ENCODE peak calls at places on chromosomes 11 and 22, in eight cellular contexts. C is prostate gland, Z is thoracic aorta, B is left ventricle myocardium inferior, S is gastrocnemius medialis, D is PC-3, L is foreskin keratinocyte, A is psoas muscle. K is an unnamed sample.

GRCh38 chr11:70500076-70500847 is 101.9 kb downstream of the CTTN start:
- DNase-seq in A (peak; percentile 38), S (no peak), B (peak; percentile 10), D (no peak), Z (no peak), L (no peak), C (no peak), K (no peak)

GRCh38 chr11:10113852-10114251 is 180.2 kb downstream of the SBF2 start:
- DNase-seq in D (no peak), L (no peak), A (no peak), Z (no peak), C (no peak), S (no peak), B (no peak), K (no peak)

GRCh38 chr11:15577519-15577918 is 462.8 kb downstream of the INSC start:
- DNase-seq in L (no peak), S (no peak), A (no peak), B (no peak), C (no peak), Z (no peak), D (no peak), K (no peak)

GRCh38 chr11:60937811-60938210 is 13.6 kb downstream of the TMEM132A start:
- DNase-seq in D (no peak), C (no peak), L (no peak), S (no peak), B (no peak), A (no peak), Z (no peak), K (no peak)

GRCh38 chr22:46991666-46992065 is 229.2 kb downstream of the TBC1D22A start:
- DNase-seq in S (no peak), C (no peak), B (no peak), Z (no peak), A (no peak), D (no peak), L (no peak), K (no peak)

GRCh38 chr11:121929581-121929980 is 186.4 kb downstream of the BLID start:
- DNase-seq in D (peak; percentile 27), B (peak; percentile 28), C (no peak), L (no peak), Z (no peak), A (peak; percentile 52), S (no peak), K (peak; percentile 16)

GRCh38 chr11:57368106-57368826 is 12.7 kb downstream of the PRG3 start:
- DNase-seq in C (no peak), L (peak; percentile 58), A (no peak), B (no peak), Z (no peak), S (no peak), D (peak; percentile 23), K (no peak)

GRCh38 chr11:69949327-69949726 is 128.8 kb upstream of the ANO1 start:
- DNase-seq in L (peak; percentile 82), B (peak; percentile 15), Z (peak; percentile 51), S (no peak), A (peak; percentile 41), D (peak; percentile 99), C (no peak), K (no peak)

GRCh38 chr11:26027887-26028286 is 304.0 kb upstream of the ANO3 start:
- DNase-seq in B (no peak), A (no peak), D (no peak), Z (no peak), C (no peak), S (no peak), L (no peak), K (no peak)

GRCh38 chr11:26741036-26741435 is 19.2 kb upstream of the SLC5A12 start:
- DNase-seq in S (no peak), D (no peak), A (no peak), Z (no peak), B (no peak), L (peak; percentile 37), C (no peak), K (no peak)

GRCh38 chr22:30250713-30251267 is 4.2 kb upstream of the LIF start:
- DNase-seq in A (no peak), L (no peak), D (peak; percentile 78), B (no peak), C (no peak), Z (no peak), S (no peak), K (no peak)

GRCh38 chr11:12472401-12473065 is 95.2 kb downstream of the PARVA start:
- DNase-seq in Z (no peak), L (no peak), S (no peak), D (no peak), C (no peak), B (no peak), A (no peak), K (no peak)

GRCh38 chr22:45880091-45880651 is 96.8 kb downstream of the WNT7B start:
- DNase-seq in S (no peak), D (no peak), L (no peak), B (no peak), Z (no peak), A (peak; percentile 23), C (no peak), K (no peak)

GRCh38 chr11:67282876-67283371 is 6.2 kb upstream of the ANKRD13D start:
- DNase-seq in C (no peak), Z (no peak), A (peak; percentile 52), D (no peak), B (peak; percentile 12), L (no peak), S (no peak), K (no peak)
- H3K27ac ChIP-seq in C (no peak overlapping the region), Z (no peak overlapping the region), A (no peak overlapping the region), D (no peak overlapping the region), B (peak overlapping the region; percentile 67), L (no peak overlapping the region), S (no peak overlapping the region), K (no peak overlapping the region)

GRCh38 chr11:35082322-35083180 is 56.4 kb upstream of the CD44 start:
- DNase-seq in C (no peak), L (peak; percentile 92), D (peak; percentile 80), B (peak; percentile 45), S (peak; percentile 27), Z (no peak), A (peak; percentile 60), K (peak; percentile 66)
- H3K4me1 ChIP-seq in C (no peaks in the 10 kb centered on the region), L (peaks cover 34% of the 10 kb centered on the region), D (peaks cover 48% of the 10 kb centered on the region), B (peaks cover 50% of the 10 kb centered on the region), S (peaks cover 18% of the 10 kb centered on the region), Z (peaks cover 59% of the 10 kb centered on the region), A (peaks cover 18% of the 10 kb centered on the region), K (peaks cover 11% of the 10 kb centered on the region)

GRCh38 chr11:75574698-75575265 is 12.7 kb downstream of the SERPINH1 start:
- DNase-seq in L (no peak), Z (no peak), D (no peak), S (no peak), B (no peak), C (no peak), A (no peak), K (no peak)
- TF ChIP-seq CTCF in L (peak; percentile 34), Z (peak; percentile 17), D (peak; percentile 24), S (no peak), B (peak; percentile 33), C (no peak), A (no peak), K (no peak)

GRCh38 chr11:108048269-108048668 is 39.6 kb downstream of the CUL5 start:
- DNase-seq in C (no peak), L (no peak), Z (no peak), B (no peak), D (no peak), A (no peak), S (no peak), K (no peak)
- H3K27ac ChIP-seq in C (no peak overlapping the region), L (no peak overlapping the region), Z (no peak overlapping the region), B (no peak overlapping the region), D (no peak overlapping the region), A (no peak overlapping the region), S (no peak overlapping the region), K (no peak overlapping the region)

DNA sequence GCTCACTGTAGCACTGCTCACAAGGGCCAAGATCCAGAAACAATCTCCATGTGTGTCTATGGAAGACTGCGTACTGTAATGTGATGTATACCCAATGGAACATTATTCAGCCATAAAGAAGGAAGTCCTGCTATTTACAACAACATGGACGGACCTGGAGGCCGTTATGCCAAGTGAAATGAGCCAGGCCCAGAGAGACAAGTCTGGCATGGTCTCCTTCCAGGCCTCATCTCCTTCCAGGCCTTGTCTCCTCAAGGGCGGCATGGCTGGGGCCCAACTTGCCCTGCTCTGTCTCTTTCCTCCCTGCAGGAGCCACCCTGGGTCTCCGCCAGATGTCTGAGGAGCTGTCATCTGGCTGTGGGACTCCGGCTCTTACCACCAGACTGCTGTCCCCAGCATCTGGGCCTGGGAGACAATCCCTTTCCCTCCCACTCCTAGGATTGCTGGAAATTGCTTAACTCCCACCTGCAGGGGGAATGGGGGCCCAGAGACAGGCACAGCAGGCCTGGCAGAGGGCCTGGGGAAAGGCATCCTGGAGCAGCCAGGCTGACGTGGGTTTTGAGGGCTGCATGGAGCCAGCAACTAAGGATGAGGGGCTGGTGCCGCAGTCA is 1326.6 kb downstream of the TBC1D22A start:
- DNase-seq in Z (no peak), B (no peak), D (no peak), S (no peak), L (no peak), C (no peak), A (no peak), K (peak; percentile 34)
- H3K4me1 ChIP-seq in Z (peaks cover 10% of the 10 kb centered on the region), B (peaks cover 7% of the 10 kb centered on the region), D (no peaks in the 10 kb centered on the region), S (no peaks in the 10 kb centered on the region), L (no peaks in the 10 kb centered on the region), C (no peaks in the 10 kb centered on the region), A (no peaks in the 10 kb centered on the region), K (no peaks in the 10 kb centered on the region)

GRCh38 chr11:100525635-100526034 is 161.5 kb upstream of the ARHGAP42 start:
- DNase-seq in S (no peak), B (no peak), L (no peak), C (no peak), D (peak; percentile 33), A (no peak), Z (no peak), K (no peak)
- TF ChIP-seq CTCF in S (no peak), B (no peak), L (peak; percentile 48), C (no peak), D (peak; percentile 69), A (no peak), Z (no peak), K (no peak)

DNA sequence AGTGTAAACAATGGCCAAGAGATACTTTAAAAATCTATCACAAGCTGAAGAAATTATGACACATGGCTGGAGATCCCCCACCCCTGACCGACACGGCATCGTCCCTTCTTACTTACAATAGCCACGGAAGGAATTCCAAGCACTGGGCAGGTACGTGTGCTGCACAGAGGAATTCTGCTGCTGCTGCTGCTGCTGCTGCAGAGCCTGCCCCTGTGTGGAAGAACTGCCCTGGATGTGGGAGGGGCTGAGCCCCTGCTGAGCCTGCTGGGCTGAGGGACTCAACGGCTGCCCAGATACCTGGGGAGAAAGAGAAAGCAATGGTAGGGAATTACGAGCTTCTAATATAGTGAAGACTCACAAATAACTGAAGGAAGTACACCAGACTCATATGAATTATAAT is 15.0 kb upstream of the NFRKB start:
- DNase-seq in L (no peak), S (no peak), A (no peak), C (no peak), Z (no peak), D (no peak), B (no peak), K (no peak)
- H3K27ac ChIP-seq in L (no peak overlapping the region), S (no peak overlapping the region), A (no peak overlapping the region), C (no peak overlapping the region), Z (no peak overlapping the region), D (no peak overlapping the region), B (no peak overlapping the region), K (no peak overlapping the region)